ENCODE peak calls at places on chromosomes 12 and 14, in nine cellular contexts. B is CD4-positive, alpha-beta memory T cell; U is PC-9; H is astrocyte; R is foreskin fibroblast; X is esophagus squamous epithelium; O is fibroblast of mammary gland; S is AG04450; Z is pancreas. A is an unnamed sample.

GRCh38 chr12:124125472-124125871 is 152.5 kb downstream of the ZNF664 start:
- DNase-seq in B (no peak), H (peak), O (no peak), Z (no peak), U (no peak), X (no peak), R (no peak), S (no peak), A (no peak)

GRCh38 chr12:131442337-131442918 is 268.5 kb upstream of the SFSWAP start:
- DNase-seq in B (no peak), O (no peak), S (no peak), H (no peak), U (no peak), X (no peak), Z (no peak), R (no peak), A (no peak)

GRCh38 chr12:43210437-43211197 is 341.4 kb downstream of the ADAMTS20 start:
- DNase-seq in O (peak), S (no peak), U (no peak), Z (no peak), X (no peak), B (no peak), R (peak), H (peak), A (peak)

GRCh38 chr14:105315941-105316562 is 1.5 kb downstream of the PACS2 start:
- DNase-seq in O (no peak), H (no peak), B (no peak), R (peak), S (no peak), Z (no peak), U (peak), X (no peak), A (no peak)

GRCh38 chr14:74661726-74662450 is 49.9 kb upstream of the LTBP2 start:
- DNase-seq in Z (no peak), O (no peak), S (no peak), H (no peak), U (no peak), X (no peak), R (no peak), B (no peak), A (no peak)

GRCh38 chr12:47039079-47039478 is 40.3 kb upstream of the PCED1B start:
- DNase-seq in Z (no peak), X (no peak), O (no peak), R (no peak), B (no peak), U (no peak), S (no peak), H (no peak), A (no peak)

GRCh38 chr12:124428136-124428791 is 133.4 kb downstream of the RFLNA start:
- DNase-seq in H (peak), Z (no peak), S (peak), U (no peak), R (peak), B (no peak), O (peak), X (no peak), A (peak)

GRCh38 chr12:94089891-94090290 is 58.5 kb upstream of the PLXNC1 start:
- DNase-seq in O (peak), Z (no peak), H (peak), S (no peak), U (no peak), B (no peak), R (peak), X (no peak), A (peak)

GRCh38 chr14:23051482-23051881 is 5.8 kb downstream of the CDH24 start:
- DNase-seq in U (no peak), Z (no peak), O (no peak), B (no peak), S (no peak), R (no peak), H (no peak), X (no peak), A (no peak)

GRCh38 chr12:116319316-116319715 is 41.8 kb upstream of the MED13L start:
- DNase-seq in O (peak), R (peak), X (no peak), U (no peak), H (peak), Z (no peak), S (no peak), B (no peak), A (peak)

GRCh38 chr12:48286665-48287064 is 64.1 kb downstream of the ZNF641 start:
- DNase-seq in Z (no peak), B (no peak), O (peak), S (no peak), R (no peak), X (no peak), H (no peak), U (no peak), A (no peak)

GRCh38 chr14:91047174-91047753 is 13.2 kb downstream of the RPS6KA5 start:
- DNase-seq in B (no peak), X (no peak), R (no peak), H (peak), Z (no peak), O (no peak), S (no peak), U (no peak), A (no peak)

GRCh38 chr14:95516554-95517209 is at the start of gene SYNE3:
- DNase-seq in S (no peak), O (no peak), R (peak), U (peak), Z (peak), B (peak), H (no peak), X (no peak), A (no peak)

GRCh38 chr12:112439769-112440168 is 21.0 kb downstream of the PTPN11 start:
- DNase-seq in Z (no peak), R (no peak), S (no peak), X (no peak), H (no peak), O (no peak), B (no peak), U (no peak), A (no peak)

GRCh38 chr12:74915718-74916117 is 293.9 kb downstream of the KCNC2 start:
- DNase-seq in U (no peak), B (no peak), Z (no peak), O (no peak), S (no peak), R (no peak), X (no peak), H (no peak), A (no peak)

GRCh38 chr12:74957636-74958035 is 252.0 kb downstream of the KCNC2 start:
- DNase-seq in S (no peak), H (no peak), X (no peak), B (no peak), Z (no peak), R (no peak), O (no peak), U (no peak), A (no peak)

GRCh38 chr14:26694521-26694920 is 96.7 kb upstream of the NOVA1 start:
- DNase-seq in R (no peak), B (no peak), X (no peak), Z (no peak), S (no peak), H (no peak), U (no peak), O (no peak), A (no peak)

GRCh38 chr14:102825307-102826095 is 48.3 kb downstream of the TRAF3 start:
- DNase-seq in R (no peak), B (no peak), S (no peak), U (no peak), O (no peak), H (no peak), X (no peak), Z (no peak), A (no peak)

GRCh38 chr12:84785281-84785680 is 127.3 kb downstream of the SLC6A15 start:
- DNase-seq in B (no peak), H (no peak), R (no peak), U (no peak), X (no peak), O (no peak), S (no peak), Z (no peak), A (no peak)

GRCh38 chr12:13196302-13196921 is at the start of gene EMP1:
- DNase-seq in S (peak), U (peak), Z (peak), R (peak), B (peak), O (peak), X (peak), H (peak), A (peak)

GRCh38 chr12:109734219-109735000 is 20.8 kb downstream of the FAM222A start:
- DNase-seq in Z (peak), H (no peak), U (no peak), X (no peak), B (no peak), S (no peak), O (no peak), R (peak), A (peak)
- H3K4me3 ChIP-seq in Z (no peak), H (no peak), U (no peak), X (no peak), B (no peak), S (no peak), O (no peak), R (no peak), A (no peak)

GRCh38 chr12:1917172-1918070 is 1.0 kb downstream of the CACNA2D4 start:
- DNase-seq in X (no peak), R (no peak), S (no peak), Z (no peak), B (no peak), U (no peak), H (no peak), O (no peak), A (no peak)
- H3K4me3 ChIP-seq in X (no peak), R (no peak), S (no peak), Z (peak), B (no peak), U (no peak), H (no peak), O (no peak), A (no peak)

GRCh38 chr12:51913071-51914033 is 6.0 kb downstream of the ACVRL1 start:
- DNase-seq in S (no peak), U (no peak), X (no peak), O (no peak), B (no peak), H (no peak), R (no peak), Z (no peak), A (no peak)
- H3K4me3 ChIP-seq in S (no peak), U (no peak), X (no peak), O (no peak), B (no peak), H (no peak), R (no peak), Z (peak), A (no peak)

DNA sequence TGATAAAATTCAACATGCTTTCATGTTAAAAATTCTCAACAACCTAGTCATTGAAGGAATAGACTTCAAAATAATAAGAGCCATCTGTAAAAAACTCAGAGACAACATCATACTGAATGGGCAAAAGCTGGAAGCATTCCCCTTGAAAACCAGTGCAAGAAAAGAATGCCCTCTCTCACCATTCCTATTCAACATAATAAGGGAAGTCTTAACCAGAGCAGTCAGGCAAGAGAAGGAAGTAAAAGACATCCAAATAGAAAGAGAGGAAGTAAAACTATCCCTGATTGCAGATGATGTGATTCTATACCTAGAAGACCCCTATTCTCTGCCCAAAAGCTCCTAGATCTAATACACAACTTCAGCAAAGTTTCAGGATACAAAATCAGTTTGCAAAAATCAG is 52.9 kb downstream of the APOBEC1 start:
- DNase-seq in X (no peak), H (no peak), U (no peak), Z (no peak), R (no peak), S (no peak), O (no peak), B (no peak), A (no peak)
- H3K4me3 ChIP-seq in X (no peak), H (no peak), U (no peak), Z (no peak), R (no peak), S (no peak), O (no peak), B (no peak), A (no peak)

DNA sequence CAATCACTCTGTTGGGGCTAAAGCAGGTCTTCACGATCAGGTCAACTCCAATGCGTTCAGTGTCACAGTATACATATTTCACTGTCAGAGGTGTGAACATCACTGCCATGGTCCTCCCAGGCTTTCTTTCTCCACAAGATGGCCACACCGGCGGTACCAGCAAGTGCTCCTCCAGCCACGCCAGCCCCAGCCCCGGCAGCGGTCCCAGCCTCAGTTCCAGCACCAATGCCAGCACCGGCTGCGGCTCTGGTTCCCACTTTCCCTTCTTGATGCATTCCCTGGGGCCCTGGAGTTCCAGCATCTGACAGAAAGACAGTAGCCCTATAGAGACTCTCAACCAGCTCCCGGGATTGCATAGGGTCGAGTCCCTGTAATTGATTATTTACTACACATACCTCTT is 10.9 kb upstream of the KCNA5 start:
- DNase-seq in S (no peak), O (no peak), U (no peak), R (no peak), B (no peak), X (no peak), Z (no peak), H (no peak), A (no peak)
- H3K4me3 ChIP-seq in S (no peak), O (no peak), U (no peak), R (no peak), B (no peak), X (no peak), Z (no peak), H (no peak), A (no peak)

DNA sequence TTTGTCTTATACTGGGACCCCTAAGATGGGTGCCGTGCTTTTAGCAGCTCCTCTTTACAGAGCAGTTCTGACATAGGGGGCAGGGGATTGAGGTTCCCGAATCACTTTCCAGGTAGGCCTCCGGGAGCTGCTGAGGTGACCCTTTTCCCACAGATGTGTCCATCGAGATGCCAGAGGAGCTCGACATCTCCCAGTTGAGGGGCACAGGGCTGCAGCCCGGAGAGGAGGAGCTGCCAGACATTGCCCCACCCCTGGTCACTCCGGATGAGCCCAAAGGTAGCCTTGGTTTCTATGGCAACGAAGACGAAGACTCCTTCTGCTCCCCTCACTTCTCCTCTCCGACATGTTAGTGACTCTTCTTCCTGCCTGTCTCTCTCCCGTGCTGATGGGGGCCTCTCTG is 4.3 kb upstream of the TPI1 start:
- DNase-seq in S (no peak), X (no peak), Z (no peak), U (no peak), R (no peak), B (no peak), H (no peak), O (no peak), A (no peak)
- H3K4me3 ChIP-seq in S (no peak), X (no peak), Z (no peak), U (no peak), R (no peak), B (no peak), H (no peak), O (no peak), A (no peak)

DNA sequence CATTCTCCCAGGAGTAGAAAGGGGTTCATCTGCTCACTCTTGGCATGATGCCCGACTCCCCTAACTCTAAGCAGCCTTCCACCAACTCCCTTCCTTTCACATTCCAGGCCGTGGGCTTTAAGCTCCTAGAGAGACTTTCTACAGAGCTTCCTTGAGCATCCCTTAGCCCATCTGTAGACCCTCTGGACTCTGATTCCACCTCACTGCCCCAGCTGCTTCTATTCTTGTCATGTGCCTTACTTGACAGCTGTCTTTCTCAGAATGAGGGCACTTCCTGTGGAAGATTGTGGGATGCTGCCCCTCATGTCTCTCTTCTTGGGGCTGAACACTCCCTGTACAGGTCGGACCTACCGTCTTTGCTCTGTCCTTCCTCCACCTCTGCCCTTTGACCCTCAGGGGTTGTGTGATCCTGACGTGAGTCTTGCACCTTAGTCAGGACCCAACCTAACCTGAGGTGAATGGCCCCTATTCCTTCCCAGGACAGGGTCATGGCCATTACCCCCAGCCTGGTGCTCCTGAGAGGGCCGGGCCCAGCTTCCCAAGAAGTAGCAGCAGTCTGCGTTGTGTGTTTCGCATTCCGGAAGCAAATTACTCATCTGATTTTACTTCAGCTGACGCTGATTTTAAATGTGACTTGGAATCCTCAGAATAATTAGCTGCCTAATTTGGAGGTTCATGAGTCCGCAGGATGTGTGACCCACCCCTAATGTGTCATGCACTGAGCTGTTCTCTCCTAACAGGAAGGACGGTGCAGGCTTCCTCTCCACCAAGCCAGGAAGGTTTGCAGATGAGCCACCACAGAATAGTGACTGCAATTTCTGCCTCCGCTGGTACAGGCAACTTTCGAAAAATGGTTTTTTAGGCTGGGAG is 2.7 kb upstream of the GALNT6 start:
- DNase-seq in S (peak), R (peak), U (no peak), X (no peak), Z (no peak), B (peak), O (peak), H (peak), A (peak)
- H3K4me3 ChIP-seq in S (peak), R (no peak), U (no peak), X (no peak), Z (no peak), B (peak), O (no peak), H (no peak), A (no peak)